ENCODE peak calls at places on chromosomes 4 and X, in five cellular contexts. D is NCI-H2171 treated with DMSO at 0.1 percent for 48 hours, Z is mucosa of gallbladder, E is SK-N-SH, Q is body of pancreas. P is an unnamed sample.

GRCh38 chr4:138673053-138673452 is 342.5 kb upstream of the NOCT start:
- DNase-seq in E (no peak), Q (no peak), D (no peak), Z (no peak), P (no peak)

GRCh38 chr4:185398618-185399017 is 2.0 kb downstream of the ANKRD37 start:
- DNase-seq in D (no peak), E (no peak), Q (no peak), Z (no peak), P (no peak)

GRCh38 chr4:121728798-121729226 is 32.0 kb upstream of the ANXA5 start:
- DNase-seq in Q (no peak), Z (no peak), E (no peak), D (no peak), P (no peak)

GRCh38 chrX:19839770-19840254 is 47.6 kb downstream of the SH3KBP1 start:
- DNase-seq in E (no peak), Z (no peak), D (no peak), Q (no peak), P (no peak)

GRCh38 chrX:39982927-39983326 is 114.8 kb downstream of the BCOR start:
- DNase-seq in Z (no peak), D (no peak), Q (peak), E (no peak), P (no peak)

GRCh38 chrX:118221257-118221656 is 104.6 kb upstream of the KLHL13 start:
- DNase-seq in Q (peak), E (peak), Z (no peak), D (no peak), P (no peak)

GRCh38 chr4:47899639-47900038 is 14.7 kb downstream of the NFXL1 start:
- DNase-seq in Q (no peak), D (no peak), Z (no peak), E (no peak), P (no peak)

GRCh38 chrX:29518100-29518499 is 697.3 kb upstream of the MAGEB2 start:
- DNase-seq in E (no peak), Z (no peak), Q (no peak), D (no peak), P (no peak)

GRCh38 chr4:154348657-154349056 is 142.9 kb downstream of the DCHS2 start:
- DNase-seq in D (no peak), Q (no peak), Z (no peak), E (no peak), P (no peak)

GRCh38 chrX:46913710-46914109 is 1.5 kb downstream of the JADE3 start:
- DNase-seq in Z (no peak), D (no peak), Q (peak), E (peak), P (no peak)

GRCh38 chrX:130615941-130616340 is 214.2 kb downstream of the RBMX2 start:
- DNase-seq in E (no peak), Q (no peak), Z (no peak), D (no peak), P (no peak)

GRCh38 chr4:114311745-114312144 is 286.9 kb upstream of the UGT8 start:
- DNase-seq in D (no peak), Q (no peak), Z (no peak), E (no peak), P (no peak)

GRCh38 chr4:169440446-169440845 is 169.7 kb upstream of the SH3RF1 start:
- DNase-seq in Z (no peak), E (no peak), Q (peak), D (no peak), P (no peak)

GRCh38 chrX:56228914-56229313 is 3.2 kb upstream of the KLF8 start:
- DNase-seq in Q (no peak), E (no peak), Z (no peak), D (no peak), P (no peak)

GRCh38 chrX:27915617-27916016 is 65.6 kb downstream of the DCAF8L1 start:
- DNase-seq in Z (no peak), Q (no peak), D (no peak), E (no peak), P (no peak)

GRCh38 chr4:59598233-59598618 is 1601.9 kb upstream of the ADGRL3 start:
- DNase-seq in D (no peak), Q (no peak), Z (no peak), E (no peak), P (no peak)

GRCh38 chr4:52729586-52729985 is 21.6 kb downstream of the ERVMER34-1 start:
- DNase-seq in E (no peak), Q (no peak), Z (no peak), D (no peak), P (no peak)

GRCh38 chr4:186368291-186368690 is 102.3 kb downstream of the F11 start:
- DNase-seq in E (no peak), Z (no peak), D (no peak), Q (no peak), P (peak)

GRCh38 chr4:113760094-113760851 is 1.3 kb downstream of the CAMK2D start:
- DNase-seq in D (peak), E (no peak), Z (peak), Q (peak), P (no peak)

GRCh38 chrX:17160971-17161370 is 214.0 kb upstream of the NHS start:
- DNase-seq in D (peak), Z (no peak), E (peak), Q (no peak), P (no peak)